ENCODE peak calls at places on chromosome 17, in ten cellular contexts. C, A, D, U, N, P, X, G, W and K are unnamed samples.

GRCh38 chr17:79835470-79835899 is 3.8 kb downstream of the CBX4 start:
- DNase-seq in N (peak), C (no peak), W (no peak), P (no peak), D (no peak), A (no peak), U (no peak), G (no peak), X (no peak), K (no peak)

GRCh38 chr17:74797824-74798223 is 21.7 kb upstream of the NAT9 start:
- DNase-seq in W (no peak), P (no peak), X (no peak), A (no peak), C (no peak), N (no peak), D (no peak), U (no peak), G (no peak), K (no peak)

GRCh38 chr17:31122746-31123145 is 28.0 kb downstream of the NF1 start:
- DNase-seq in G (no peak), D (no peak), A (no peak), W (no peak), P (no peak), N (no peak), X (no peak), C (no peak), U (no peak), K (no peak)

GRCh38 chr17:79809530-79810137 is 12.8 kb upstream of the CBX8 start:
- DNase-seq in N (no peak), C (no peak), A (peak), D (no peak), U (no peak), G (no peak), X (no peak), P (no peak), W (no peak), K (no peak)

GRCh38 chr17:57643062-57643461 is 102.0 kb downstream of the CCDC182 start:
- DNase-seq in P (no peak), U (no peak), D (no peak), A (no peak), X (no peak), N (no peak), C (no peak), G (no peak), W (no peak), K (no peak)

GRCh38 chr17:50238594-50239287 is 35.5 kb upstream of the TMEM92 start:
- DNase-seq in D (peak), U (no peak), P (no peak), W (no peak), N (no peak), C (no peak), G (peak), X (peak), A (no peak), K (no peak)

GRCh38 chr17:50737118-50737698 is 17.8 kb downstream of the LUC7L3 start:
- DNase-seq in C (no peak), G (no peak), U (no peak), X (no peak), A (no peak), P (no peak), W (no peak), N (no peak), D (no peak), K (no peak)

GRCh38 chr17:31394544-31394943 is 3.1 kb downstream of the RAB11FIP4 start:
- DNase-seq in X (peak), D (no peak), A (no peak), P (peak), W (peak), C (peak), U (peak), N (peak), G (peak), K (peak)

GRCh38 chr17:27207073-27207511 is 86.8 kb upstream of the WSB1 start:
- DNase-seq in X (peak), A (no peak), P (no peak), U (peak), W (no peak), N (no peak), D (peak), G (peak), C (no peak), K (no peak)

GRCh38 chr17:38980455-38981217 is 13.4 kb upstream of the FBXO47 start:
- DNase-seq in X (peak), P (no peak), C (no peak), A (no peak), G (peak), N (peak), W (no peak), D (no peak), U (no peak), K (no peak)

GRCh38 chr17:8068736-8069586 is 18.6 kb downstream of the ALOX12B start:
- DNase-seq in X (no peak), N (no peak), W (peak), U (no peak), D (no peak), P (peak), C (no peak), G (peak), A (no peak), K (no peak)

GRCh38 chr17:78781339-78782304 is at the start of gene CYTH1:
- DNase-seq in N (peak), U (peak), P (peak), A (peak), G (peak), C (peak), X (peak), W (peak), D (no peak), K (peak)

GRCh38 chr17:17181666-17182600 is 24.2 kb downstream of the PLD6 start:
- DNase-seq in A (no peak), N (no peak), X (no peak), W (no peak), U (no peak), P (no peak), G (no peak), D (no peak), C (peak), K (no peak)